ENCODE peak calls at places on chromosomes 16 and 17, in ten cellular contexts. Y, T, C, M, K, I, F, W, G and J are unnamed samples.

GRCh38 chr17:35774499-35774898 is 13.8 kb downstream of the C17orf50 start:
- DNase-seq in K (peak), W (no peak), F (no peak), C (no peak), Y (no peak), I (no peak), M (no peak), G (no peak), T (peak), J (no peak)

GRCh38 chr16:83402969-83403368 is 404.8 kb upstream of the HSBP1 start:
- DNase-seq in F (no peak), G (no peak), C (no peak), T (no peak), M (no peak), Y (peak), K (peak), W (no peak), I (no peak), J (peak)

GRCh38 chr16:30354423-30355143 is 525 bp downstream of the CD2BP2 start:
- DNase-seq in I (no peak), T (peak), Y (no peak), F (no peak), W (peak), M (no peak), G (no peak), K (no peak), C (no peak), J (no peak)

GRCh38 chr17:77320501-77321256 is 179.9 kb downstream of the SEC14L1 start:
- DNase-seq in I (no peak), W (no peak), T (no peak), G (no peak), K (peak), M (no peak), C (no peak), F (peak), Y (no peak), J (peak)

GRCh38 chr16:74767749-74768148 is 6.9 kb downstream of the FA2H start:
- DNase-seq in M (no peak), K (no peak), G (no peak), I (no peak), Y (no peak), W (no peak), T (no peak), F (no peak), C (no peak), J (no peak)

GRCh38 chr16:87653234-87653633 is 50.9 kb downstream of the JPH3 start:
- DNase-seq in F (no peak), I (no peak), G (no peak), M (peak), K (peak), T (no peak), C (peak), W (no peak), Y (peak), J (no peak)

GRCh38 chr16:11379420-11379819 is 34.2 kb downstream of the RMI2 start:
- DNase-seq in W (peak), F (no peak), M (peak), G (no peak), K (peak), C (no peak), I (no peak), Y (no peak), T (no peak), J (no peak)

GRCh38 chr17:6592193-6592592 is 35.8 kb upstream of the PITPNM3 start:
- DNase-seq in K (peak), F (no peak), T (no peak), C (no peak), I (no peak), M (no peak), G (no peak), W (no peak), Y (no peak), J (no peak)

GRCh38 chr17:4101127-4101798 is 41.6 kb downstream of the ZZEF1 start:
- DNase-seq in F (no peak), C (no peak), Y (no peak), G (no peak), M (no peak), W (no peak), K (peak), T (no peak), I (no peak), J (no peak)

GRCh38 chr16:51276335-51276734 is 125.3 kb upstream of the SALL1 start:
- DNase-seq in K (peak), W (no peak), C (no peak), M (no peak), Y (peak), T (no peak), G (no peak), F (no peak), I (no peak), J (no peak)

GRCh38 chr17:8935194-8935593 is 30.3 kb downstream of the PIK3R5 start:
- DNase-seq in W (peak), T (no peak), G (no peak), F (no peak), K (peak), M (peak), C (no peak), Y (peak), I (no peak), J (no peak)

GRCh38 chr17:75706042-75706728 is 15.1 kb upstream of the ITGB4 start:
- DNase-seq in Y (no peak), G (no peak), M (no peak), F (no peak), W (no peak), C (no peak), K (no peak), I (no peak), T (no peak), J (no peak)

GRCh38 chr17:31584436-31585279 is 193.2 kb downstream of the RAB11FIP4 start:
- DNase-seq in Y (no peak), F (no peak), K (no peak), I (no peak), C (no peak), T (no peak), G (no peak), M (no peak), W (no peak), J (no peak)

GRCh38 chr16:75326333-75326732 is 74.9 kb upstream of the BCAR1 start:
- DNase-seq in W (no peak), K (no peak), T (no peak), C (peak), F (no peak), Y (no peak), G (no peak), I (no peak), M (no peak), J (no peak)

GRCh38 chr17:49762148-49762941 is 1.6 kb downstream of the FAM117A start:
- DNase-seq in W (no peak), C (no peak), F (no peak), K (no peak), T (no peak), G (no peak), Y (no peak), M (no peak), I (no peak), J (no peak)

GRCh38 chr17:6084226-6085161 is 14.3 kb downstream of the WSCD1 start:
- DNase-seq in C (no peak), Y (no peak), F (no peak), I (no peak), W (no peak), K (no peak), M (no peak), T (no peak), G (no peak), J (no peak)

GRCh38 chr17:78557598-78558039 is 19.6 kb downstream of the DNAH17 start:
- DNase-seq in M (no peak), Y (peak), G (no peak), K (peak), W (no peak), F (no peak), T (no peak), I (no peak), C (no peak), J (peak)

GRCh38 chr16:6018848-6019489 is 921.4 kb upstream of the EEF2KMT start:
- DNase-seq in G (no peak), F (no peak), T (no peak), C (no peak), W (no peak), I (no peak), M (no peak), Y (no peak), K (no peak), J (no peak)

GRCh38 chr17:73798111-73798748 is 154.0 kb upstream of the SDK2 start:
- DNase-seq in C (no peak), M (no peak), W (no peak), Y (peak), T (peak), F (no peak), I (no peak), G (no peak), K (peak), J (peak)

GRCh38 chr16:15996432-15997109 is 47.2 kb downstream of the ABCC1 start:
- DNase-seq in T (peak), I (no peak), G (no peak), M (no peak), C (no peak), K (peak), Y (peak), F (peak), W (no peak), J (peak)

GRCh38 chr16:3879258-3879886 is 1.1 kb downstream of the CREBBP start:
- DNase-seq in I (no peak), W (no peak), Y (no peak), T (peak), K (peak), F (no peak), G (peak), C (no peak), M (peak), J (no peak)

GRCh38 chr17:6473128-6473767 is 29.0 kb downstream of the PIMREG start:
- DNase-seq in T (peak), W (peak), Y (peak), F (peak), M (peak), I (no peak), G (peak), C (no peak), K (peak), J (peak)

GRCh38 chr17:78596871-78597635 is 19.9 kb upstream of the DNAH17 start:
- DNase-seq in F (no peak), K (no peak), G (no peak), W (no peak), M (no peak), C (no peak), I (no peak), T (no peak), Y (no peak), J (no peak)

GRCh38 chr17:81518785-81519283 is 6.2 kb upstream of the ACTG1 start:
- DNase-seq in C (no peak), K (peak), F (no peak), G (peak), Y (peak), I (no peak), T (peak), M (no peak), W (no peak), J (no peak)

GRCh38 chr17:50955667-50956120 is 89.5 kb upstream of the TOB1 start:
- DNase-seq in K (no peak), G (no peak), W (no peak), Y (no peak), C (no peak), T (no peak), I (no peak), M (no peak), F (no peak), J (no peak)

GRCh38 chr17:29133146-29133713 is 47.0 kb downstream of the MYO18A start:
- DNase-seq in K (peak), F (no peak), I (no peak), G (peak), T (no peak), Y (no peak), C (no peak), M (no peak), W (no peak), J (peak)

GRCh38 chr16:78749745-78750268 is 650.4 kb downstream of the WWOX start:
- DNase-seq in W (no peak), I (no peak), Y (no peak), T (no peak), K (no peak), M (no peak), G (no peak), C (no peak), F (no peak), J (no peak)

GRCh38 chr16:30731411-30731810 is 16.8 kb upstream of the PHKG2 start:
- DNase-seq in F (no peak), W (no peak), Y (no peak), K (no peak), I (no peak), M (no peak), T (no peak), G (no peak), C (no peak), J (no peak)

GRCh38 chr16:14325921-14326401 is 254.8 kb downstream of the MRTFB start:
- DNase-seq in W (no peak), I (no peak), T (no peak), K (no peak), Y (no peak), G (no peak), C (peak), F (peak), M (no peak), J (no peak)